ENCODE peak calls at places on chromosome 17, in ten cellular contexts. One of them, this sample, is unnamed.

GRCh38 chr17:19290047-19290705 is 53.0 kb downstream of the EPN2 start:
- DNase-seq in substantia nigra: no peak
- DNase-seq in mesothelial cell of epicardium: no peak
- DNase-seq in kidney glomerular epithelial cell: no peak
- DNase-seq in activated naive CD8-positive, alpha-beta T cell treated with anti-CD3 and anti-CD28 coated beads for 36 hours: no peak
- DNase-seq in stomach: no peak
- DNase-seq in colonic mucosa: no peak
- DNase-seq in BJ: no peak
- DNase-seq in GM03348: no peak
- DNase-seq in H54: no peak
- DNase-seq in this sample: no peak

GRCh38 chr17:44793885-44794698 is 35.3 kb downstream of the ADAM11 start:
- DNase-seq in substantia nigra: no peak
- DNase-seq in mesothelial cell of epicardium: no peak
- DNase-seq in kidney glomerular epithelial cell: no peak
- DNase-seq in activated naive CD8-positive, alpha-beta T cell treated with anti-CD3 and anti-CD28 coated beads for 36 hours: no peak
- DNase-seq in stomach: no peak
- DNase-seq in colonic mucosa: no peak
- DNase-seq in BJ: no peak
- DNase-seq in GM03348: no peak
- DNase-seq in H54: no peak
- DNase-seq in this sample: no peak

GRCh38 chr17:55762086-55762858 is 11.4 kb downstream of the PCTP start:
- DNase-seq in substantia nigra: no peak
- DNase-seq in mesothelial cell of epicardium: no peak
- DNase-seq in kidney glomerular epithelial cell: no peak
- DNase-seq in activated naive CD8-positive, alpha-beta T cell treated with anti-CD3 and anti-CD28 coated beads for 36 hours: no peak
- DNase-seq in stomach: no peak
- DNase-seq in colonic mucosa: no peak
- DNase-seq in BJ: no peak
- DNase-seq in GM03348: no peak
- DNase-seq in H54: no peak
- DNase-seq in this sample: no peak

GRCh38 chr17:5695480-5695879 is 111.2 kb upstream of the NLRP1 start:
- DNase-seq in substantia nigra: no peak
- DNase-seq in mesothelial cell of epicardium: no peak
- DNase-seq in kidney glomerular epithelial cell: no peak
- DNase-seq in activated naive CD8-positive, alpha-beta T cell treated with anti-CD3 and anti-CD28 coated beads for 36 hours: no peak
- DNase-seq in stomach: no peak
- DNase-seq in colonic mucosa: no peak
- DNase-seq in BJ: no peak
- DNase-seq in GM03348: no peak
- DNase-seq in H54: no peak
- DNase-seq in this sample: no peak

GRCh38 chr17:82786427-82786826 is 34.6 kb downstream of the TBCD start:
- DNase-seq in substantia nigra: no peak
- DNase-seq in mesothelial cell of epicardium: no peak
- DNase-seq in kidney glomerular epithelial cell: no peak
- DNase-seq in activated naive CD8-positive, alpha-beta T cell treated with anti-CD3 and anti-CD28 coated beads for 36 hours: no peak
- DNase-seq in stomach: no peak
- DNase-seq in colonic mucosa: no peak
- DNase-seq in BJ: no peak
- DNase-seq in GM03348: no peak
- DNase-seq in H54: no peak
- DNase-seq in this sample: no peak

GRCh38 chr17:35438433-35438832 is 6.1 kb upstream of the SLFN12 start:
- DNase-seq in substantia nigra: no peak
- DNase-seq in mesothelial cell of epicardium: no peak
- DNase-seq in kidney glomerular epithelial cell: no peak
- DNase-seq in activated naive CD8-positive, alpha-beta T cell treated with anti-CD3 and anti-CD28 coated beads for 36 hours: no peak
- DNase-seq in stomach: no peak
- DNase-seq in colonic mucosa: no peak
- DNase-seq in BJ: no peak
- DNase-seq in GM03348: no peak
- DNase-seq in H54: no peak
- DNase-seq in this sample: no peak

GRCh38 chr17:40958086-40958953 is 8.4 kb downstream of the KRT39 start:
- DNase-seq in substantia nigra: no peak
- DNase-seq in mesothelial cell of epicardium: no peak
- DNase-seq in kidney glomerular epithelial cell: peak
- DNase-seq in activated naive CD8-positive, alpha-beta T cell treated with anti-CD3 and anti-CD28 coated beads for 36 hours: no peak
- DNase-seq in stomach: peak
- DNase-seq in colonic mucosa: peak
- DNase-seq in BJ: no peak
- DNase-seq in GM03348: no peak
- DNase-seq in H54: no peak
- DNase-seq in this sample: no peak

GRCh38 chr17:9213311-9213655 is 192.0 kb downstream of the NTN1 start:
- DNase-seq in substantia nigra: no peak
- DNase-seq in mesothelial cell of epicardium: no peak
- DNase-seq in kidney glomerular epithelial cell: no peak
- DNase-seq in activated naive CD8-positive, alpha-beta T cell treated with anti-CD3 and anti-CD28 coated beads for 36 hours: no peak
- DNase-seq in stomach: no peak
- DNase-seq in colonic mucosa: no peak
- DNase-seq in BJ: no peak
- DNase-seq in GM03348: no peak
- DNase-seq in H54: no peak
- DNase-seq in this sample: no peak